ENCODE peak calls at places on chromosomes 6 and 20, in four cellular contexts. One of them, this sample, is unnamed.

GRCh38 chr6:112348891-112349736 is 2.0 kb downstream of the RFPL4B start:
- DNase-seq in K562: no peak
- DNase-seq in SK-N-SH: no peak
- DNase-seq in HepG2: no peak
- DNase-seq in this sample: no peak

GRCh38 chr20:17570347-17571152 is 675 bp downstream of the DSTN start:
- DNase-seq in K562: peak; percentile 58
- DNase-seq in SK-N-SH: peak; percentile 81
- DNase-seq in HepG2: peak; percentile 61
- DNase-seq in this sample: peak; percentile 15

GRCh38 chr6:54493138-54493537 is 184.9 kb downstream of the TINAG start:
- DNase-seq in K562: no peak
- DNase-seq in SK-N-SH: no peak
- DNase-seq in HepG2: no peak
- DNase-seq in this sample: peak; percentile 29

GRCh38 chr6:110529907-110530306 is 53.5 kb upstream of the SLC22A16 start:
- DNase-seq in K562: no peak
- DNase-seq in SK-N-SH: no peak
- DNase-seq in HepG2: no peak
- DNase-seq in this sample: no peak

GRCh38 chr20:40744494-40745175 is 55.6 kb upstream of the MAFB start:
- DNase-seq in K562: no peak
- DNase-seq in SK-N-SH: no peak
- DNase-seq in HepG2: no peak
- DNase-seq in this sample: no peak

GRCh38 chr6:142821860-142822259 is 123.1 kb downstream of the HIVEP2 start:
- DNase-seq in K562: no peak
- DNase-seq in SK-N-SH: no peak
- DNase-seq in HepG2: no peak
- DNase-seq in this sample: no peak

GRCh38 chr6:162074641-162075040 is 652.9 kb downstream of the PRKN start:
- DNase-seq in K562: no peak
- DNase-seq in SK-N-SH: no peak
- DNase-seq in HepG2: no peak
- DNase-seq in this sample: no peak

GRCh38 chr6:89122625-89123024 is 4.8 kb upstream of the SRSF12 start:
- DNase-seq in K562: no peak
- DNase-seq in SK-N-SH: peak; percentile 57
- DNase-seq in HepG2: peak; percentile 53
- DNase-seq in this sample: peak; percentile 21

GRCh38 chr20:12207875-12208274 is 290.2 kb downstream of the BTBD3 start:
- DNase-seq in K562: peak; percentile 1
- DNase-seq in SK-N-SH: peak; percentile 5
- DNase-seq in HepG2: peak; percentile 44
- DNase-seq in this sample: peak; percentile 0

GRCh38 chr6:45441811-45442453 is 64.2 kb upstream of the SUPT3H start:
- DNase-seq in K562: no peak
- DNase-seq in SK-N-SH: no peak
- DNase-seq in HepG2: no peak
- DNase-seq in this sample: no peak

GRCh38 chr6:9388596-9388995 is 953.3 kb upstream of the SLC35B3 start:
- DNase-seq in K562: no peak
- DNase-seq in SK-N-SH: no peak
- DNase-seq in HepG2: no peak
- DNase-seq in this sample: no peak

GRCh38 chr6:31639449-31639861 is 13.0 kb downstream of the BAG6 start:
- DNase-seq in K562: no peak
- DNase-seq in SK-N-SH: no peak
- DNase-seq in HepG2: no peak
- DNase-seq in this sample: no peak

GRCh38 chr6:24126586-24127192 is 674 bp downstream of the NRSN1 start:
- DNase-seq in K562: peak; percentile 51
- DNase-seq in SK-N-SH: peak; percentile 25
- DNase-seq in HepG2: peak; percentile 85
- DNase-seq in this sample: peak; percentile 7

GRCh38 chr20:44074252-44075151 is 112.5 kb downstream of the JPH2 start:
- DNase-seq in K562: no peak
- DNase-seq in SK-N-SH: peak; percentile 86
- DNase-seq in HepG2: no peak
- DNase-seq in this sample: no peak

GRCh38 chr6:163761491-163761890 is 347.0 kb downstream of the QKI start:
- DNase-seq in K562: no peak
- DNase-seq in SK-N-SH: no peak
- DNase-seq in HepG2: no peak
- DNase-seq in this sample: no peak

GRCh38 chr6:33589723-33590530 is 9.9 kb upstream of the BAK1 start:
- DNase-seq in K562: peak; percentile 78
- DNase-seq in SK-N-SH: peak; percentile 84
- DNase-seq in HepG2: peak; percentile 97
- DNase-seq in this sample: peak; percentile 87

GRCh38 chr6:4612636-4613171 is 163.5 kb upstream of the CDYL start:
- DNase-seq in K562: peak; percentile 28
- DNase-seq in SK-N-SH: no peak
- DNase-seq in HepG2: no peak
- DNase-seq in this sample: no peak

GRCh38 chr20:7171911-7172310 is 404.4 kb downstream of the BMP2 start:
- DNase-seq in K562: no peak
- DNase-seq in SK-N-SH: no peak
- DNase-seq in HepG2: no peak
- DNase-seq in this sample: no peak

GRCh38 chr6:109769213-109769612 is 78.1 kb downstream of the FIG4 start:
- DNase-seq in K562: no peak
- DNase-seq in SK-N-SH: no peak
- DNase-seq in HepG2: no peak
- DNase-seq in this sample: no peak

GRCh38 chr6:131740161-131740560 is 29.3 kb upstream of the CTAGE9 start:
- DNase-seq in K562: no peak
- DNase-seq in SK-N-SH: no peak
- DNase-seq in HepG2: no peak
- DNase-seq in this sample: no peak

GRCh38 chr20:8194721-8195120 is 62.7 kb downstream of the PLCB1 start:
- DNase-seq in K562: no peak
- DNase-seq in SK-N-SH: no peak
- DNase-seq in HepG2: no peak
- DNase-seq in this sample: no peak
- TF ChIP-seq ELF1 in K562: no peak
- TF ChIP-seq ELF1 in SK-N-SH: no peak
- TF ChIP-seq ELF1 in HepG2: no peak
- TF ChIP-seq ELF1 in this sample: no peak

GRCh38 chr6:151388997-151389639 is 2.2 kb downstream of the ZBTB2 start:
- DNase-seq in K562: no peak
- DNase-seq in SK-N-SH: no peak
- DNase-seq in HepG2: no peak
- DNase-seq in this sample: no peak
- H3K79me2 ChIP-seq in K562: peaks cover 84% of the 10 kb centered on the region
- H3K79me2 ChIP-seq in SK-N-SH: peaks cover 80% of the 10 kb centered on the region
- H3K79me2 ChIP-seq in HepG2: peaks cover 77% of the 10 kb centered on the region
- H3K79me2 ChIP-seq in this sample: peaks cover 81% of the 10 kb centered on the region

GRCh38 chr6:101399627-101399955 is 6.1 kb downstream of the GRIK2 start:
- DNase-seq in K562: no peak
- DNase-seq in SK-N-SH: peak; percentile 45
- DNase-seq in HepG2: no peak
- DNase-seq in this sample: no peak
- TF ChIP-seq ELF1 in K562: no peak
- TF ChIP-seq ELF1 in SK-N-SH: no peak
- TF ChIP-seq ELF1 in HepG2: no peak
- TF ChIP-seq ELF1 in this sample: no peak

GRCh38 chr6:17650910-17651309 is 50.8 kb downstream of the FAM8A1 start:
- DNase-seq in K562: no peak
- DNase-seq in SK-N-SH: no peak
- DNase-seq in HepG2: no peak
- DNase-seq in this sample: no peak
- H3K79me2 ChIP-seq in K562: peaks cover 39% of the 10 kb centered on the region
- H3K79me2 ChIP-seq in SK-N-SH: peaks cover 58% of the 10 kb centered on the region
- H3K79me2 ChIP-seq in HepG2: peaks cover 5% of the 10 kb centered on the region
- H3K79me2 ChIP-seq in this sample: peaks cover 73% of the 10 kb centered on the region

GRCh38 chr6:100514603-100515002 is 49.9 kb upstream of the SIM1 start:
- DNase-seq in K562: no peak
- DNase-seq in SK-N-SH: peak; percentile 17
- DNase-seq in HepG2: no peak
- DNase-seq in this sample: no peak
- TF ChIP-seq ELF1 in K562: no peak
- TF ChIP-seq ELF1 in SK-N-SH: no peak
- TF ChIP-seq ELF1 in HepG2: no peak
- TF ChIP-seq ELF1 in this sample: no peak

GRCh38 chr6:138109042-138109997 is 2.1 kb upstream of the PERP start:
- DNase-seq in K562: peak; percentile 78
- DNase-seq in SK-N-SH: peak; percentile 61
- DNase-seq in HepG2: peak; percentile 64
- DNase-seq in this sample: peak; percentile 78

GRCh38 chr6:138107078-138107751 is at the start of gene PERP:
- DNase-seq in K562: peak; percentile 73
- DNase-seq in SK-N-SH: peak; percentile 42
- DNase-seq in HepG2: peak; percentile 68
- DNase-seq in this sample: peak; percentile 57

GRCh38 chr6:138105880-138106664 is 1.1 kb downstream of the PERP start:
- DNase-seq in K562: no peak
- DNase-seq in SK-N-SH: no peak
- DNase-seq in HepG2: peak; percentile 63
- DNase-seq in this sample: no peak

GRCh38 chr6:138106665-138107077 is 548 bp downstream of the PERP start:
- DNase-seq in K562: no peak
- DNase-seq in SK-N-SH: no peak
- DNase-seq in HepG2: no peak
- DNase-seq in this sample: no peak

DNA sequence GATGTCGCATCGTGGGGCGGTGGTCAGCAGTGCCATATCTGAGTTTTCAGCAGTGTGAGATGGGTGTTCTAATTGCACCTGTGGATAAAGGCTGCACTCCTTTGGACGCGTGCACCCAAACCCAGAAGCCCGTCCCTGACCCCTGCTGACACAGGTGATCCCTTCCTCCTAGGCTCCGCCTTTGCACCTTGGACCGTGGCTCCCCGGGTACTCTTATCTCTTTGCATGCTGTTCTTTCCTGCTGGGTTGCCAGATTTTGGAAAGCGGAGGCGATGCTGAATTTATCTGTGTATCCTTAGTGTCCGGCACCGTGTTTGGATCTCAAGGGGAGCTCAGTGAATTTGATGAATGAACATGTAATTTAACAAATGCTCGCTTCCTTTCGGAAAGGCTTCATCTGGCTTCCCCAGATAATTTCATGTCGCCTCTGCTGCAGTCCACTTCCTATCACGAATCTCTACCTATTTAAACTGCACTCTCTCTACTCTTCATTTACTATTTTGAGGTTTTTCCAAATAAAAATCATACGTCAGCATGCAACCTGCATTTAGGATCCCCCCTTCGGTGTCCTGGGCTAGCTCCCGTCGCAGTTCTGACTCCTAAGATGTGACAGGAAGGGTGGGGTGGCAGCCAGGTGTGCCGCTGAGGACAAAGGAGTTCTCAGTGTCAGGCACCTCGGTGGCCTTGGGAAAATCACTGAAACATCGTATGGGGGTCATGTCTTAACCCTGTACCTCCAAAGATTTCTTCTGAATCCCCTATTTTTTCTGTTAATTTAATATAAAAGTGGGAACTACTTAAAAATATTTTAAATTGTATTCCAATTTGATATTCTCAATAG is 753 bp upstream of the PERP start:
- DNase-seq in K562: peak; percentile 38
- DNase-seq in SK-N-SH: peak; percentile 20
- DNase-seq in HepG2: peak; percentile 73
- DNase-seq in this sample: peak; percentile 57
- H3K79me2 ChIP-seq in K562: no peaks in the 10 kb centered on the region
- H3K79me2 ChIP-seq in SK-N-SH: no peaks in the 10 kb centered on the region
- H3K79me2 ChIP-seq in HepG2: peaks cover 39% of the 10 kb centered on the region
- H3K79me2 ChIP-seq in this sample: peaks cover 34% of the 10 kb centered on the region

DNA sequence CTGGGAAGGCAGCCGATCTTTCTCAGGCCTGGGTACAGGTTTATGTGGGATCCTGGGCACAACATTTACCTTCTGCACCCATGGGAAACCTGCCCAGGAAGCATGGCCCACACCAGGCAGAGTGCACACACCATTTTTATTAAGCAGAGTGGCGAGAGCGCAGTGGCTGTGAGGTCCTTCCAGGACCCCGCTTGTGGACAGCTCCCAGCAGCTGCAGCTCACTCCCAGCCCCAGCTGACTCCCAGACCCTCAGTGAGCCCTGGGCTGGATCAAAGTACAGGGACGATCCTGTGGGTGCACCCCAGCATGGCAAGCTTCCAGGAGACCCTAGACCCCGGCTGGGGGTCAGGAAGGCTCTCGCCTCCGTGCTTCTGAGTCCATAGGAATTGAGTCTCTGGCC is 65.5 kb upstream of the SLCO4A1 start:
- DNase-seq in K562: peak; percentile 25
- DNase-seq in SK-N-SH: no peak
- DNase-seq in HepG2: no peak
- DNase-seq in this sample: no peak
- TF ChIP-seq ELF1 in K562: no peak
- TF ChIP-seq ELF1 in SK-N-SH: no peak
- TF ChIP-seq ELF1 in HepG2: no peak
- TF ChIP-seq ELF1 in this sample: no peak

DNA sequence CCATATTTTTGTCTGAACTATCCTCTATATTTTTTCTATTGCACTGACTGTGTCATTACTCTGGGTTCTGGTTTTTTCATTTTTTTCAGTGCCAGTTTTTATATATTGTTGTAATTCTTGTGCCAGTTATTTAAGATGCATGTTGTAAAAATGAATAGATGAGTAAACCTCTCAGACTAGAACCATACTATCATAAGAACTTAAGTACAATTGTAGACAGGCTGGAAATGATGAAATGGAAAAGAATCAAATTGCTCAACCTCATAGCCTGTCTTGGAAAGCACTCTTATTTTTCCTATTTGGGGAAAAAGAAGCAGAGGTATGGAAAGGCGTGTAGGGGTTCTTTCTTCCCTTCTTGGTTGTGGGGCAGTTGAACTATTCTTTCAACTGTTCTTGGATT is 30.2 kb downstream of the PANK2 start:
- DNase-seq in K562: no peak
- DNase-seq in SK-N-SH: no peak
- DNase-seq in HepG2: no peak
- DNase-seq in this sample: no peak
- H3K79me2 ChIP-seq in K562: peaks cover 55% of the 10 kb centered on the region
- H3K79me2 ChIP-seq in SK-N-SH: peaks cover 100% of the 10 kb centered on the region
- H3K79me2 ChIP-seq in HepG2: peaks cover 39% of the 10 kb centered on the region
- H3K79me2 ChIP-seq in this sample: peaks cover 72% of the 10 kb centered on the region

DNA sequence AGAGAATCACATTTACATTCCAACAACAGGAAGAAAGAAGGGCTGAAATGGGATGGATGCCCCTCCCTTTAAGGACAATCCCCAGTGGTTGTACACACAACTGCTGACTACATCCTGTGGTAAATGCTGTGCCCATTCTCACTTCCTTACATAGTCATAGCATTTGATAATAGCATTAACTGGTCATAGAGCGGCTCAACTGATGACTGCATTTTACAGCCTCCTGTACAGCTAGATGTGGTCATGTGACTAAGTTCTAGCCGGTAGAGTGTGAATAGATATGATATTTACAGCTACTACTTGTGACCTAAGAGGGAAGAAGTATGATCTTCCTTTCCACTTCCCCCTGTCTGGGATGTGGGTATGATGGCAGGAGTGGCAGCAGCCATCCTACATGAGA is 24.7 kb downstream of the KCNK17 start:
- DNase-seq in K562: no peak
- DNase-seq in SK-N-SH: no peak
- DNase-seq in HepG2: no peak
- DNase-seq in this sample: no peak
- TF ChIP-seq ELF1 in K562: no peak
- TF ChIP-seq ELF1 in SK-N-SH: no peak
- TF ChIP-seq ELF1 in HepG2: no peak
- TF ChIP-seq ELF1 in this sample: no peak